ENCODE peak calls at places on chromosomes 2 and 18, in six cellular contexts. One of them, this sample, is unnamed.

GRCh38 chr2:180599804-180600203 is 380.6 kb upstream of the UBE2E3 start:
- DNase-seq in hepatocyte: no peak
- DNase-seq in HCT116: no peak
- DNase-seq in PC-9: no peak
- DNase-seq in GM23338: no peak
- DNase-seq in PC-3: no peak
- DNase-seq in this sample: no peak

GRCh38 chr2:105373895-105374401 is 24.9 kb downstream of the FHL2 start:
- DNase-seq in hepatocyte: no peak
- DNase-seq in GM23338: no peak
- DNase-seq in HCT116: no peak
- DNase-seq in PC-3: no peak
- DNase-seq in PC-9: no peak
- DNase-seq in this sample: no peak

GRCh38 chr2:233798335-233799086 is 20.4 kb downstream of the MROH2A start:
- DNase-seq in GM23338: no peak
- DNase-seq in PC-9: no peak
- DNase-seq in PC-3: no peak
- DNase-seq in hepatocyte: no peak
- DNase-seq in HCT116: no peak
- DNase-seq in this sample: no peak

GRCh38 chr2:228444156-228444555 is 262.7 kb upstream of the SPHKAP start:
- DNase-seq in PC-3: no peak
- DNase-seq in HCT116: no peak
- DNase-seq in PC-9: no peak
- DNase-seq in hepatocyte: no peak
- DNase-seq in GM23338: no peak
- DNase-seq in this sample: no peak

GRCh38 chr2:3127279-3127690 is 250.3 kb downstream of the EIPR1 start:
- DNase-seq in PC-3: no peak
- DNase-seq in PC-9: no peak
- DNase-seq in hepatocyte: no peak
- DNase-seq in GM23338: no peak
- DNase-seq in HCT116: no peak
- DNase-seq in this sample: no peak

GRCh38 chr2:111678161-111678560 is 205.8 kb downstream of the ANAPC1 start:
- DNase-seq in HCT116: no peak
- DNase-seq in GM23338: no peak
- DNase-seq in hepatocyte: no peak
- DNase-seq in PC-3: no peak
- DNase-seq in PC-9: no peak
- DNase-seq in this sample: no peak

GRCh38 chr2:53600835-53601234 is 166.8 kb upstream of the CHAC2 start:
- DNase-seq in HCT116: no peak
- DNase-seq in PC-9: no peak
- DNase-seq in PC-3: no peak
- DNase-seq in hepatocyte: no peak
- DNase-seq in GM23338: no peak
- DNase-seq in this sample: no peak

GRCh38 chr2:221494556-221494955 is 77.5 kb downstream of the EPHA4 start:
- DNase-seq in HCT116: peak; percentile 8
- DNase-seq in PC-3: peak; percentile 24
- DNase-seq in PC-9: peak; percentile 68
- DNase-seq in GM23338: no peak
- DNase-seq in hepatocyte: no peak
- DNase-seq in this sample: peak; percentile 8

GRCh38 chr2:177275671-177276070 is 11.1 kb upstream of the NFE2L2 start:
- DNase-seq in HCT116: no peak
- DNase-seq in GM23338: no peak
- DNase-seq in PC-3: no peak
- DNase-seq in PC-9: no peak
- DNase-seq in hepatocyte: no peak
- DNase-seq in this sample: peak; percentile 38

GRCh38 chr2:20422679-20423271 is 24.1 kb upstream of the RHOB start:
- DNase-seq in PC-9: no peak
- DNase-seq in GM23338: peak; percentile 62
- DNase-seq in HCT116: no peak
- DNase-seq in PC-3: no peak
- DNase-seq in hepatocyte: no peak
- DNase-seq in this sample: peak; percentile 42

GRCh38 chr2:120476141-120476540 is 130.2 kb downstream of the INHBB start:
- DNase-seq in PC-9: peak; percentile 95
- DNase-seq in HCT116: no peak
- DNase-seq in hepatocyte: no peak
- DNase-seq in PC-3: peak; percentile 81
- DNase-seq in GM23338: no peak
- DNase-seq in this sample: peak; percentile 61

GRCh38 chr18:70499218-70499691 is 210.4 kb downstream of the SOCS6 start:
- DNase-seq in PC-9: no peak
- DNase-seq in GM23338: peak; percentile 6
- DNase-seq in PC-3: no peak
- DNase-seq in hepatocyte: no peak
- DNase-seq in HCT116: no peak
- DNase-seq in this sample: no peak

GRCh38 chr18:63979409-63979908 is 9.6 kb downstream of the SERPINB8 start:
- DNase-seq in hepatocyte: peak; percentile 81
- DNase-seq in PC-3: peak; percentile 79
- DNase-seq in GM23338: peak; percentile 87
- DNase-seq in HCT116: peak; percentile 41
- DNase-seq in PC-9: peak; percentile 62
- DNase-seq in this sample: peak; percentile 81

GRCh38 chr2:149334156-149334555 is 3.8 kb downstream of the LYPD6 start:
- DNase-seq in GM23338: no peak
- DNase-seq in hepatocyte: no peak
- DNase-seq in PC-9: no peak
- DNase-seq in PC-3: no peak
- DNase-seq in HCT116: no peak
- DNase-seq in this sample: no peak

GRCh38 chr2:126736133-126736874 is 80.3 kb downstream of the GYPC start:
- DNase-seq in PC-9: no peak
- DNase-seq in hepatocyte: peak; percentile 65
- DNase-seq in PC-3: no peak
- DNase-seq in GM23338: no peak
- DNase-seq in HCT116: no peak
- DNase-seq in this sample: no peak

GRCh38 chr18:48676346-48676745 is 137.5 kb downstream of the CTIF start:
- DNase-seq in GM23338: no peak
- DNase-seq in PC-9: no peak
- DNase-seq in HCT116: no peak
- DNase-seq in hepatocyte: no peak
- DNase-seq in PC-3: no peak
- DNase-seq in this sample: peak; percentile 47

GRCh38 chr18:58535340-58536186 is 93.3 kb downstream of the ALPK2 start:
- DNase-seq in hepatocyte: no peak
- DNase-seq in GM23338: no peak
- DNase-seq in HCT116: no peak
- DNase-seq in PC-9: no peak
- DNase-seq in PC-3: no peak
- DNase-seq in this sample: peak; percentile 22

GRCh38 chr2:48715956-48716355 is 39.6 kb downstream of the LHCGR start:
- DNase-seq in HCT116: no peak
- DNase-seq in PC-3: no peak
- DNase-seq in hepatocyte: no peak
- DNase-seq in GM23338: no peak
- DNase-seq in PC-9: no peak
- DNase-seq in this sample: no peak

GRCh38 chr2:70450641-70451250 is 102.9 kb downstream of the TGFA start:
- DNase-seq in PC-3: peak; percentile 17
- DNase-seq in GM23338: no peak
- DNase-seq in PC-9: no peak
- DNase-seq in HCT116: no peak
- DNase-seq in hepatocyte: no peak
- DNase-seq in this sample: no peak

GRCh38 chr18:2139676-2140075 is 431.6 kb downstream of the METTL4 start:
- DNase-seq in PC-9: peak; percentile 70
- DNase-seq in HCT116: no peak
- DNase-seq in hepatocyte: no peak
- DNase-seq in GM23338: no peak
- DNase-seq in PC-3: peak; percentile 88
- DNase-seq in this sample: peak; percentile 32

GRCh38 chr2:178479275-178479616 is 846 bp upstream of the FKBP7 start:
- DNase-seq in GM23338: peak; percentile 12
- DNase-seq in HCT116: no peak
- DNase-seq in hepatocyte: no peak
- DNase-seq in PC-9: no peak
- DNase-seq in PC-3: no peak
- DNase-seq in this sample: no peak

GRCh38 chr18:61850756-61851155 is 42.1 kb downstream of the RNF152 start:
- DNase-seq in GM23338: no peak
- DNase-seq in PC-3: no peak
- DNase-seq in PC-9: no peak
- DNase-seq in HCT116: no peak
- DNase-seq in hepatocyte: no peak
- DNase-seq in this sample: no peak

GRCh38 chr2:44945676-44946427 is 4.3 kb downstream of the SIX3 start:
- DNase-seq in HCT116: no peak
- DNase-seq in GM23338: peak; percentile 70
- DNase-seq in PC-9: no peak
- DNase-seq in PC-3: no peak
- DNase-seq in hepatocyte: no peak
- DNase-seq in this sample: no peak

GRCh38 chr18:5285326-5285725 is 10.2 kb downstream of the ZBTB14 start:
- DNase-seq in PC-9: no peak
- DNase-seq in HCT116: no peak
- DNase-seq in GM23338: no peak
- DNase-seq in hepatocyte: no peak
- DNase-seq in PC-3: no peak
- DNase-seq in this sample: no peak

GRCh38 chr2:105257981-105258380 is 16.4 kb downstream of the GPR45 start:
- DNase-seq in HCT116: no peak
- DNase-seq in hepatocyte: no peak
- DNase-seq in PC-3: no peak
- DNase-seq in GM23338: no peak
- DNase-seq in PC-9: no peak
- DNase-seq in this sample: peak; percentile 81

GRCh38 chr2:224085246-224085645 is 46.2 kb upstream of the SERPINE2 start:
- DNase-seq in PC-3: peak; percentile 82
- DNase-seq in HCT116: peak; percentile 56
- DNase-seq in PC-9: peak; percentile 74
- DNase-seq in GM23338: no peak
- DNase-seq in hepatocyte: no peak
- DNase-seq in this sample: peak; percentile 87

GRCh38 chr2:230872151-230872967 is 7.6 kb downstream of the ITM2C start:
- DNase-seq in HCT116: no peak
- DNase-seq in GM23338: no peak
- DNase-seq in hepatocyte: no peak
- DNase-seq in PC-9: no peak
- DNase-seq in PC-3: no peak
- DNase-seq in this sample: no peak
- H3K9me2 ChIP-seq in HCT116: no peaks in the 10 kb centered on the region
- H3K9me2 ChIP-seq in GM23338: no peaks in the 10 kb centered on the region
- H3K9me2 ChIP-seq in hepatocyte: no peaks in the 10 kb centered on the region
- H3K9me2 ChIP-seq in PC-9: no peaks in the 10 kb centered on the region
- H3K9me2 ChIP-seq in PC-3: no peaks in the 10 kb centered on the region
- H3K9me2 ChIP-seq in this sample: no peaks in the 10 kb centered on the region

GRCh38 chr2:174340400-174341300 is 5.9 kb downstream of the SP9 start:
- DNase-seq in GM23338: peak; percentile 72
- DNase-seq in PC-3: peak; percentile 20
- DNase-seq in HCT116: no peak
- DNase-seq in hepatocyte: peak; percentile 27
- DNase-seq in PC-9: no peak
- DNase-seq in this sample: no peak
- H4K20me1 ChIP-seq in GM23338: no peaks in the 10 kb centered on the region
- H4K20me1 ChIP-seq in PC-3: no peaks in the 10 kb centered on the region
- H4K20me1 ChIP-seq in HCT116: no peaks in the 10 kb centered on the region
- H4K20me1 ChIP-seq in hepatocyte: peaks cover 2% of the 10 kb centered on the region
- H4K20me1 ChIP-seq in PC-9: no peaks in the 10 kb centered on the region
- H4K20me1 ChIP-seq in this sample: no peaks in the 10 kb centered on the region

GRCh38 chr18:42950732-42951131 is 164.8 kb downstream of the RIT2 start:
- DNase-seq in PC-3: no peak
- DNase-seq in PC-9: no peak
- DNase-seq in GM23338: no peak
- DNase-seq in hepatocyte: no peak
- DNase-seq in HCT116: no peak
- DNase-seq in this sample: no peak
- TF ChIP-seq EZH2 in PC-3: no peak
- TF ChIP-seq EZH2 in PC-9: no peak
- TF ChIP-seq EZH2 in GM23338: no peak
- TF ChIP-seq EZH2 in hepatocyte: no peak
- TF ChIP-seq EZH2 in HCT116: no peak
- TF ChIP-seq EZH2 in this sample: no peak

GRCh38 chr18:22006458-22006857 is 162.9 kb upstream of the GATA6 start:
- DNase-seq in PC-9: no peak
- DNase-seq in hepatocyte: no peak
- DNase-seq in GM23338: no peak
- DNase-seq in HCT116: no peak
- DNase-seq in PC-3: no peak
- DNase-seq in this sample: no peak
- H3K9me2 ChIP-seq in PC-9: no peaks in the 10 kb centered on the region
- H3K9me2 ChIP-seq in hepatocyte: no peaks in the 10 kb centered on the region
- H3K9me2 ChIP-seq in GM23338: no peaks in the 10 kb centered on the region
- H3K9me2 ChIP-seq in HCT116: no peaks in the 10 kb centered on the region
- H3K9me2 ChIP-seq in PC-3: no peaks in the 10 kb centered on the region
- H3K9me2 ChIP-seq in this sample: no peaks in the 10 kb centered on the region

GRCh38 chr2:46569061-46569560 is 89.7 kb downstream of the TMEM247 start:
- DNase-seq in HCT116: no peak
- DNase-seq in PC-3: no peak
- DNase-seq in GM23338: no peak
- DNase-seq in PC-9: no peak
- DNase-seq in hepatocyte: no peak
- DNase-seq in this sample: no peak

GRCh38 chr2:46565364-46565763 is 86.0 kb downstream of the TMEM247 start:
- DNase-seq in PC-9: no peak
- DNase-seq in HCT116: no peak
- DNase-seq in GM23338: no peak
- DNase-seq in PC-3: no peak
- DNase-seq in hepatocyte: no peak
- DNase-seq in this sample: no peak

GRCh38 chr2:46569766-46570165 is 90.4 kb downstream of the TMEM247 start:
- DNase-seq in hepatocyte: no peak
- DNase-seq in GM23338: no peak
- DNase-seq in PC-3: no peak
- DNase-seq in HCT116: no peak
- DNase-seq in PC-9: no peak
- DNase-seq in this sample: no peak

GRCh38 chr2:46570396-46570795 is 91.0 kb downstream of the TMEM247 start:
- DNase-seq in hepatocyte: no peak
- DNase-seq in HCT116: no peak
- DNase-seq in PC-3: no peak
- DNase-seq in GM23338: no peak
- DNase-seq in PC-9: no peak
- DNase-seq in this sample: no peak

GRCh38 chr2:46568212-46569009 is 89.0 kb downstream of the TMEM247 start:
- DNase-seq in HCT116: no peak
- DNase-seq in PC-9: no peak
- DNase-seq in GM23338: no peak
- DNase-seq in hepatocyte: no peak
- DNase-seq in PC-3: no peak
- DNase-seq in this sample: no peak
- H4K20me1 ChIP-seq in HCT116: no peaks in the 10 kb centered on the region
- H4K20me1 ChIP-seq in PC-9: no peaks in the 10 kb centered on the region
- H4K20me1 ChIP-seq in GM23338: no peaks in the 10 kb centered on the region
- H4K20me1 ChIP-seq in hepatocyte: peaks cover 13% of the 10 kb centered on the region
- H4K20me1 ChIP-seq in PC-3: no peaks in the 10 kb centered on the region
- H4K20me1 ChIP-seq in this sample: peaks cover 16% of the 10 kb centered on the region

This sample was measured in GM23248.